ENCODE peak calls at places on chromosome X, in ten cellular contexts. S is GM12865, F is cardiac fibroblast, X is transverse colon, I is H1, O is body of pancreas, G is stomach, M is mammary epithelial cell, Q is OCI-LY7, H is IMR-90. A is an unnamed sample.

GRCh38 chrX:17613979-17614572 is 123.2 kb upstream of the SCML1 start:
- DNase-seq in S (peak; percentile 61), F (no peak), X (no peak), I (no peak), O (peak; percentile 79), G (peak; percentile 54), M (peak; percentile 76), Q (no peak), H (peak; percentile 51), A (peak; percentile 40)

GRCh38 chrX:107684956-107685385 is 56.7 kb downstream of the PRPS1 start:
- DNase-seq in S (peak; percentile 80), F (peak; percentile 90), X (peak; percentile 60), I (no peak), O (peak; percentile 89), G (peak; percentile 91), M (peak; percentile 65), Q (no peak), H (no peak), A (peak; percentile 47)

GRCh38 chrX:138745215-138745614 is 33.7 kb upstream of the FGF13 start:
- DNase-seq in S (peak; percentile 44), F (peak; percentile 54), X (no peak), I (no peak), O (peak; percentile 23), G (no peak), M (peak; percentile 36), Q (peak; percentile 32), H (peak; percentile 60), A (peak; percentile 28)

GRCh38 chrX:7146703-7147430 is 645 bp upstream of the STS start:
- DNase-seq in S (peak; percentile 40), F (peak; percentile 20), X (peak; percentile 49), I (no peak), O (peak; percentile 40), G (peak; percentile 45), M (no peak), Q (peak; percentile 59), H (no peak), A (peak; percentile 24)

GRCh38 chrX:50202539-50202938 is 1.7 kb upstream of the AKAP4 start:
- DNase-seq in S (no peak), F (peak; percentile 1), X (no peak), I (no peak), O (no peak), G (no peak), M (peak; percentile 30), Q (no peak), H (no peak), A (no peak)

GRCh38 chrX:48531359-48531954 is 8.1 kb upstream of the TBC1D25 start:
- DNase-seq in S (no peak), F (peak; percentile 80), X (no peak), I (no peak), O (no peak), G (no peak), M (peak; percentile 75), Q (no peak), H (peak; percentile 69), A (peak; percentile 81)

GRCh38 chrX:96576358-96576757 is 108.3 kb upstream of the DIAPH2 start:
- DNase-seq in S (no peak), F (no peak), X (no peak), I (no peak), O (no peak), G (no peak), M (no peak), Q (no peak), H (peak; percentile 43), A (peak; percentile 40)

GRCh38 chrX:13721819-13722527 is 12.4 kb downstream of the TRAPPC2 start:
- DNase-seq in S (no peak), F (peak; percentile 58), X (no peak), I (no peak), O (no peak), G (no peak), M (no peak), Q (peak; percentile 66), H (peak; percentile 86), A (no peak)

GRCh38 chrX:13110427-13111324 is 66.3 kb upstream of the FAM9C start:
- DNase-seq in S (no peak), F (peak; percentile 93), X (peak; percentile 51), I (no peak), O (peak; percentile 50), G (no peak), M (peak; percentile 97), Q (no peak), H (peak; percentile 92), A (peak; percentile 87)

GRCh38 chrX:41033299-41033698 is 51.9 kb upstream of the USP9X start:
- DNase-seq in S (no peak), F (no peak), X (no peak), I (no peak), O (no peak), G (no peak), M (no peak), Q (no peak), H (no peak), A (no peak)

GRCh38 chrX:40176256-40176978 is 78.7 kb upstream of the BCOR start:
- DNase-seq in S (peak; percentile 88), F (peak; percentile 54), X (peak; percentile 78), I (no peak), O (peak; percentile 75), G (peak; percentile 70), M (no peak), Q (peak; percentile 84), H (no peak), A (no peak)

GRCh38 chrX:105190252-105190853 is 30.1 kb downstream of the TEX13A start:
- DNase-seq in S (peak; percentile 17), F (peak; percentile 40), X (peak; percentile 10), I (no peak), O (peak; percentile 50), G (no peak), M (peak; percentile 22), Q (peak; percentile 9), H (peak; percentile 6), A (peak; percentile 50)

DNA sequence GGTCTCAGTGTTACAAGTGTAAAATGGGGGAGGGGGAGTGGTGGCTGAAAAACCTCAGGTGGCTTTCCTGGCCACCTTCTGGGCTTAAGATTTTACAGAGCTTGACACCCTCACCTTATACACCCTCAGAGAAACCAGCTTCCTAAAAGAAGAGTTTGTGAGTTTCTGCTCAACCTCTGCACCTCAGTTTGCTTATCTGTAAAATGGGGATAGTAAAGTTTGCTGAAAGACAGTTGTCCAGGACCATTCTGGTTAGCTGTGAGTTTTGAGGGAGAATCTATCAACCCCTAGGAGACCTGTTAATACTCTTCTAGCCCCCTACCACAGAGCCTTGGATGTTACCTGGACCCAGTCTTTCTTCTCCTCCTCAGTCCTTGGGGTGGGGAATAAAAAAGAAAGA is 9.7 kb downstream of the TSR2 start:
- DNase-seq in S (no peak), F (no peak), X (no peak), I (no peak), O (no peak), G (no peak), M (no peak), Q (no peak), H (no peak), A (no peak)
- H3K4me3 ChIP-seq in S (no peak overlapping the region), F (no peak overlapping the region), X (no peak overlapping the region), I (no peak overlapping the region), O (no peak overlapping the region), G (no peak overlapping the region), M (no peak overlapping the region), Q (no peak overlapping the region), H (no peak overlapping the region), A (no peak overlapping the region)

GRCh38 chrX:27626066-27626465 is 35.9 kb downstream of the DCAF8L2 start:
- DNase-seq in S (no peak), F (no peak), X (no peak), I (no peak), O (no peak), G (no peak), M (no peak), Q (no peak), H (no peak), A (no peak)

GRCh38 chrX:27619975-27620374 is 29.8 kb downstream of the DCAF8L2 start:
- DNase-seq in S (peak; percentile 0), F (peak; percentile 45), X (no peak), I (no peak), O (no peak), G (no peak), M (peak; percentile 9), Q (no peak), H (peak; percentile 8), A (no peak)

GRCh38 chrX:27619459-27619858 is 29.3 kb downstream of the DCAF8L2 start:
- DNase-seq in S (no peak), F (peak; percentile 34), X (no peak), I (no peak), O (no peak), G (no peak), M (no peak), Q (no peak), H (no peak), A (no peak)

GRCh38 chrX:27622883-27623282 is 32.7 kb downstream of the DCAF8L2 start:
- DNase-seq in S (no peak), F (no peak), X (no peak), I (no peak), O (no peak), G (no peak), M (no peak), Q (no peak), H (no peak), A (no peak)
- TF ChIP-seq CTCF in S (no peak), F (no peak), X (no peak), I (no peak), O (no peak), G (no peak), M (no peak), Q (no peak), H (no peak), A (no peak)

GRCh38 chrX:87518504-87518903 is 902 bp downstream of the KLHL4 start:
- DNase-seq in S (no peak), F (peak; percentile 7), X (no peak), I (no peak), O (no peak), G (no peak), M (peak; percentile 10), Q (no peak), H (peak; percentile 18), A (no peak)
- H3K4me3 ChIP-seq in S (no peak overlapping the region), F (peak overlapping the region; percentile 55), X (no peak overlapping the region), I (peak overlapping the region; percentile 54), O (no peak overlapping the region), G (peak overlapping the region; percentile 25), M (peak overlapping the region; percentile 17), Q (no peak overlapping the region), H (no peak overlapping the region), A (no peak overlapping the region)

GRCh38 chrX:119573222-119573621 is 1.1 kb upstream of the UBE2A start:
- DNase-seq in S (no peak), F (no peak), X (no peak), I (no peak), O (no peak), G (no peak), M (no peak), Q (no peak), H (no peak), A (no peak)

GRCh38 chrX:119579414-119579813 is 5.1 kb downstream of the UBE2A start:
- DNase-seq in S (no peak), F (no peak), X (no peak), I (no peak), O (no peak), G (no peak), M (no peak), Q (peak; percentile 21), H (no peak), A (no peak)

GRCh38 chrX:119573840-119574393 is 446 bp upstream of the UBE2A start:
- DNase-seq in S (peak; percentile 30), F (peak; percentile 72), X (no peak), I (no peak), O (peak; percentile 43), G (no peak), M (peak; percentile 32), Q (peak; percentile 68), H (peak; percentile 20), A (peak; percentile 66)

GRCh38 chrX:119570351-119570835 is 4.0 kb upstream of the UBE2A start:
- DNase-seq in S (no peak), F (no peak), X (no peak), I (no peak), O (no peak), G (no peak), M (no peak), Q (no peak), H (no peak), A (no peak)

GRCh38 chrX:119574394-119575266 is at the start of gene UBE2A:
- DNase-seq in S (peak; percentile 96), F (peak; percentile 96), X (peak; percentile 92), I (peak; percentile 78), O (peak; percentile 91), G (peak; percentile 90), M (peak; percentile 80), Q (peak; percentile 94), H (peak; percentile 87), A (peak; percentile 94)
- TF ChIP-seq CTCF in S (no peak), F (peak; percentile 29), X (peak; percentile 52), I (peak; percentile 26), O (peak; percentile 15), G (no peak), M (peak; percentile 42), Q (peak; percentile 61), H (peak; percentile 38), A (peak; percentile 31)

A was measured in foreskin fibroblast.